ENCODE peak calls at places on chromosome 3, in eight cellular contexts. One of them, this sample, is unnamed.

GRCh38 chr3:43998374-43998840 is 243.3 kb upstream of the TOPAZ1 start:
- DNase-seq in stimulated activated CD8-positive, alpha-beta memory T cell treated with anti-CD3 and anti-CD28 coated beads, Interleukin-4, amount 100 ng/mL, for 48 hours: no peak
- DNase-seq in NAMALWA: no peak
- DNase-seq in astrocyte of the spinal cord: peak
- DNase-seq in fibroblast of lung: peak
- DNase-seq in activated CD4-positive, alpha-beta T cell treated with anti-CD3 and anti-CD28 coated beads, Interleukin-2, amount 10 ng/mL, durations not matched to agents 7 days and 5 days: no peak
- DNase-seq in OCI-M1: no peak
- DNase-seq in astrocyte: no peak
- DNase-seq in this sample: peak

GRCh38 chr3:196646736-196647216 is 7.3 kb downstream of the NRROS start:
- DNase-seq in stimulated activated CD8-positive, alpha-beta memory T cell treated with anti-CD3 and anti-CD28 coated beads, Interleukin-4, amount 100 ng/mL, for 48 hours: no peak
- DNase-seq in astrocyte: no peak
- DNase-seq in fibroblast of lung: no peak
- DNase-seq in OCI-M1: no peak
- DNase-seq in NAMALWA: no peak
- DNase-seq in activated CD4-positive, alpha-beta T cell treated with anti-CD3 and anti-CD28 coated beads, Interleukin-2, amount 10 ng/mL, durations not matched to agents 7 days and 5 days: no peak
- DNase-seq in astrocyte of the spinal cord: no peak
- DNase-seq in this sample: no peak

GRCh38 chr3:195388380-195388779 is 54.4 kb downstream of the ACAP2 start:
- DNase-seq in astrocyte of the spinal cord: no peak
- DNase-seq in OCI-M1: no peak
- DNase-seq in NAMALWA: no peak
- DNase-seq in fibroblast of lung: no peak
- DNase-seq in stimulated activated CD8-positive, alpha-beta memory T cell treated with anti-CD3 and anti-CD28 coated beads, Interleukin-4, amount 100 ng/mL, for 48 hours: no peak
- DNase-seq in astrocyte: no peak
- DNase-seq in activated CD4-positive, alpha-beta T cell treated with anti-CD3 and anti-CD28 coated beads, Interleukin-2, amount 10 ng/mL, durations not matched to agents 7 days and 5 days: no peak
- DNase-seq in this sample: no peak

GRCh38 chr3:47261301-47261700 is 21.3 kb downstream of the KIF9 start:
- DNase-seq in fibroblast of lung: no peak
- DNase-seq in OCI-M1: peak
- DNase-seq in activated CD4-positive, alpha-beta T cell treated with anti-CD3 and anti-CD28 coated beads, Interleukin-2, amount 10 ng/mL, durations not matched to agents 7 days and 5 days: no peak
- DNase-seq in stimulated activated CD8-positive, alpha-beta memory T cell treated with anti-CD3 and anti-CD28 coated beads, Interleukin-4, amount 100 ng/mL, for 48 hours: no peak
- DNase-seq in astrocyte of the spinal cord: no peak
- DNase-seq in astrocyte: no peak
- DNase-seq in NAMALWA: no peak
- DNase-seq in this sample: no peak

GRCh38 chr3:141427764-141428163 is 59.1 kb upstream of the RASA2 start:
- DNase-seq in astrocyte of the spinal cord: no peak
- DNase-seq in fibroblast of lung: no peak
- DNase-seq in OCI-M1: no peak
- DNase-seq in NAMALWA: no peak
- DNase-seq in astrocyte: no peak
- DNase-seq in stimulated activated CD8-positive, alpha-beta memory T cell treated with anti-CD3 and anti-CD28 coated beads, Interleukin-4, amount 100 ng/mL, for 48 hours: no peak
- DNase-seq in activated CD4-positive, alpha-beta T cell treated with anti-CD3 and anti-CD28 coated beads, Interleukin-2, amount 10 ng/mL, durations not matched to agents 7 days and 5 days: no peak
- DNase-seq in this sample: no peak

GRCh38 chr3:71511037-71511436 is 72.5 kb downstream of the FOXP1 start:
- DNase-seq in activated CD4-positive, alpha-beta T cell treated with anti-CD3 and anti-CD28 coated beads, Interleukin-2, amount 10 ng/mL, durations not matched to agents 7 days and 5 days: no peak
- DNase-seq in fibroblast of lung: peak
- DNase-seq in NAMALWA: no peak
- DNase-seq in astrocyte of the spinal cord: peak
- DNase-seq in stimulated activated CD8-positive, alpha-beta memory T cell treated with anti-CD3 and anti-CD28 coated beads, Interleukin-4, amount 100 ng/mL, for 48 hours: no peak
- DNase-seq in OCI-M1: peak
- DNase-seq in astrocyte: peak
- DNase-seq in this sample: no peak

GRCh38 chr3:49020335-49021212 is 1.3 kb upstream of the NDUFAF3 start:
- DNase-seq in astrocyte: no peak
- DNase-seq in activated CD4-positive, alpha-beta T cell treated with anti-CD3 and anti-CD28 coated beads, Interleukin-2, amount 10 ng/mL, durations not matched to agents 7 days and 5 days: peak
- DNase-seq in OCI-M1: peak
- DNase-seq in NAMALWA: peak
- DNase-seq in stimulated activated CD8-positive, alpha-beta memory T cell treated with anti-CD3 and anti-CD28 coated beads, Interleukin-4, amount 100 ng/mL, for 48 hours: no peak
- DNase-seq in astrocyte of the spinal cord: no peak
- DNase-seq in fibroblast of lung: no peak
- DNase-seq in this sample: peak

GRCh38 chr3:124535306-124535705 is 194.9 kb upstream of the UMPS start:
- DNase-seq in astrocyte of the spinal cord: no peak
- DNase-seq in activated CD4-positive, alpha-beta T cell treated with anti-CD3 and anti-CD28 coated beads, Interleukin-2, amount 10 ng/mL, durations not matched to agents 7 days and 5 days: no peak
- DNase-seq in stimulated activated CD8-positive, alpha-beta memory T cell treated with anti-CD3 and anti-CD28 coated beads, Interleukin-4, amount 100 ng/mL, for 48 hours: no peak
- DNase-seq in OCI-M1: no peak
- DNase-seq in fibroblast of lung: no peak
- DNase-seq in astrocyte: no peak
- DNase-seq in NAMALWA: no peak
- DNase-seq in this sample: peak

GRCh38 chr3:143535994-143536784 is 312.1 kb downstream of the SLC9A9 start:
- DNase-seq in fibroblast of lung: no peak
- DNase-seq in astrocyte of the spinal cord: peak
- DNase-seq in NAMALWA: peak
- DNase-seq in stimulated activated CD8-positive, alpha-beta memory T cell treated with anti-CD3 and anti-CD28 coated beads, Interleukin-4, amount 100 ng/mL, for 48 hours: no peak
- DNase-seq in OCI-M1: no peak
- DNase-seq in astrocyte: no peak
- DNase-seq in activated CD4-positive, alpha-beta T cell treated with anti-CD3 and anti-CD28 coated beads, Interleukin-2, amount 10 ng/mL, durations not matched to agents 7 days and 5 days: no peak
- DNase-seq in this sample: peak

GRCh38 chr3:31178467-31178866 is 284.0 kb upstream of the GADL1 start:
- DNase-seq in astrocyte: no peak
- DNase-seq in fibroblast of lung: no peak
- DNase-seq in activated CD4-positive, alpha-beta T cell treated with anti-CD3 and anti-CD28 coated beads, Interleukin-2, amount 10 ng/mL, durations not matched to agents 7 days and 5 days: no peak
- DNase-seq in OCI-M1: peak
- DNase-seq in stimulated activated CD8-positive, alpha-beta memory T cell treated with anti-CD3 and anti-CD28 coated beads, Interleukin-4, amount 100 ng/mL, for 48 hours: no peak
- DNase-seq in NAMALWA: no peak
- DNase-seq in astrocyte of the spinal cord: no peak
- DNase-seq in this sample: no peak

GRCh38 chr3:12907729-12908128 is 66.4 kb upstream of the RPL32 start:
- DNase-seq in stimulated activated CD8-positive, alpha-beta memory T cell treated with anti-CD3 and anti-CD28 coated beads, Interleukin-4, amount 100 ng/mL, for 48 hours: no peak
- DNase-seq in astrocyte: no peak
- DNase-seq in activated CD4-positive, alpha-beta T cell treated with anti-CD3 and anti-CD28 coated beads, Interleukin-2, amount 10 ng/mL, durations not matched to agents 7 days and 5 days: no peak
- DNase-seq in OCI-M1: no peak
- DNase-seq in fibroblast of lung: no peak
- DNase-seq in NAMALWA: no peak
- DNase-seq in astrocyte of the spinal cord: no peak
- DNase-seq in this sample: no peak

GRCh38 chr3:41198526-41198925 is 779 bp upstream of the CTNNB1 start:
- DNase-seq in NAMALWA: peak
- DNase-seq in OCI-M1: peak
- DNase-seq in stimulated activated CD8-positive, alpha-beta memory T cell treated with anti-CD3 and anti-CD28 coated beads, Interleukin-4, amount 100 ng/mL, for 48 hours: peak
- DNase-seq in fibroblast of lung: no peak
- DNase-seq in astrocyte of the spinal cord: peak
- DNase-seq in activated CD4-positive, alpha-beta T cell treated with anti-CD3 and anti-CD28 coated beads, Interleukin-2, amount 10 ng/mL, durations not matched to agents 7 days and 5 days: peak
- DNase-seq in astrocyte: peak
- DNase-seq in this sample: peak

GRCh38 chr3:107132674-107133073 is 244.6 kb upstream of the CCDC54 start:
- DNase-seq in NAMALWA: no peak
- DNase-seq in astrocyte: no peak
- DNase-seq in astrocyte of the spinal cord: no peak
- DNase-seq in activated CD4-positive, alpha-beta T cell treated with anti-CD3 and anti-CD28 coated beads, Interleukin-2, amount 10 ng/mL, durations not matched to agents 7 days and 5 days: no peak
- DNase-seq in stimulated activated CD8-positive, alpha-beta memory T cell treated with anti-CD3 and anti-CD28 coated beads, Interleukin-4, amount 100 ng/mL, for 48 hours: no peak
- DNase-seq in fibroblast of lung: no peak
- DNase-seq in OCI-M1: no peak
- DNase-seq in this sample: no peak

GRCh38 chr3:54822206-54822605 is 105.7 kb downstream of the LRTM1 start:
- DNase-seq in fibroblast of lung: peak
- DNase-seq in OCI-M1: no peak
- DNase-seq in NAMALWA: no peak
- DNase-seq in activated CD4-positive, alpha-beta T cell treated with anti-CD3 and anti-CD28 coated beads, Interleukin-2, amount 10 ng/mL, durations not matched to agents 7 days and 5 days: no peak
- DNase-seq in astrocyte of the spinal cord: peak
- DNase-seq in astrocyte: peak
- DNase-seq in stimulated activated CD8-positive, alpha-beta memory T cell treated with anti-CD3 and anti-CD28 coated beads, Interleukin-4, amount 100 ng/mL, for 48 hours: no peak
- DNase-seq in this sample: no peak

GRCh38 chr3:112770026-112770626 is 76.5 kb downstream of the CD200R1L start:
- DNase-seq in activated CD4-positive, alpha-beta T cell treated with anti-CD3 and anti-CD28 coated beads, Interleukin-2, amount 10 ng/mL, durations not matched to agents 7 days and 5 days: no peak
- DNase-seq in astrocyte of the spinal cord: peak
- DNase-seq in astrocyte: peak
- DNase-seq in NAMALWA: peak
- DNase-seq in stimulated activated CD8-positive, alpha-beta memory T cell treated with anti-CD3 and anti-CD28 coated beads, Interleukin-4, amount 100 ng/mL, for 48 hours: peak
- DNase-seq in OCI-M1: peak
- DNase-seq in fibroblast of lung: peak
- DNase-seq in this sample: peak

GRCh38 chr3:72282918-72283317 is 498.0 kb upstream of the PROK2 start:
- DNase-seq in astrocyte: no peak
- DNase-seq in astrocyte of the spinal cord: no peak
- DNase-seq in OCI-M1: peak
- DNase-seq in activated CD4-positive, alpha-beta T cell treated with anti-CD3 and anti-CD28 coated beads, Interleukin-2, amount 10 ng/mL, durations not matched to agents 7 days and 5 days: no peak
- DNase-seq in NAMALWA: no peak
- DNase-seq in fibroblast of lung: no peak
- DNase-seq in stimulated activated CD8-positive, alpha-beta memory T cell treated with anti-CD3 and anti-CD28 coated beads, Interleukin-4, amount 100 ng/mL, for 48 hours: no peak
- DNase-seq in this sample: no peak

GRCh38 chr3:180036678-180037455 is at the start of gene PEX5L:
- DNase-seq in stimulated activated CD8-positive, alpha-beta memory T cell treated with anti-CD3 and anti-CD28 coated beads, Interleukin-4, amount 100 ng/mL, for 48 hours: peak
- DNase-seq in OCI-M1: no peak
- DNase-seq in fibroblast of lung: peak
- DNase-seq in activated CD4-positive, alpha-beta T cell treated with anti-CD3 and anti-CD28 coated beads, Interleukin-2, amount 10 ng/mL, durations not matched to agents 7 days and 5 days: peak
- DNase-seq in astrocyte of the spinal cord: peak
- DNase-seq in NAMALWA: no peak
- DNase-seq in astrocyte: peak
- DNase-seq in this sample: peak

GRCh38 chr3:53232641-53233377 is 23.0 kb downstream of the TKT start:
- DNase-seq in NAMALWA: no peak
- DNase-seq in OCI-M1: no peak
- DNase-seq in fibroblast of lung: no peak
- DNase-seq in activated CD4-positive, alpha-beta T cell treated with anti-CD3 and anti-CD28 coated beads, Interleukin-2, amount 10 ng/mL, durations not matched to agents 7 days and 5 days: no peak
- DNase-seq in astrocyte of the spinal cord: no peak
- DNase-seq in stimulated activated CD8-positive, alpha-beta memory T cell treated with anti-CD3 and anti-CD28 coated beads, Interleukin-4, amount 100 ng/mL, for 48 hours: no peak
- DNase-seq in astrocyte: no peak
- DNase-seq in this sample: no peak

GRCh38 chr3:11436775-11437174 is 164.6 kb downstream of the ATG7 start:
- DNase-seq in stimulated activated CD8-positive, alpha-beta memory T cell treated with anti-CD3 and anti-CD28 coated beads, Interleukin-4, amount 100 ng/mL, for 48 hours: no peak
- DNase-seq in astrocyte of the spinal cord: no peak
- DNase-seq in OCI-M1: no peak
- DNase-seq in activated CD4-positive, alpha-beta T cell treated with anti-CD3 and anti-CD28 coated beads, Interleukin-2, amount 10 ng/mL, durations not matched to agents 7 days and 5 days: no peak
- DNase-seq in fibroblast of lung: no peak
- DNase-seq in NAMALWA: no peak
- DNase-seq in astrocyte: no peak
- DNase-seq in this sample: no peak

GRCh38 chr3:9340450-9341009 is 22.3 kb upstream of the THUMPD3 start:
- DNase-seq in astrocyte of the spinal cord: peak
- DNase-seq in stimulated activated CD8-positive, alpha-beta memory T cell treated with anti-CD3 and anti-CD28 coated beads, Interleukin-4, amount 100 ng/mL, for 48 hours: no peak
- DNase-seq in fibroblast of lung: peak
- DNase-seq in astrocyte: peak
- DNase-seq in activated CD4-positive, alpha-beta T cell treated with anti-CD3 and anti-CD28 coated beads, Interleukin-2, amount 10 ng/mL, durations not matched to agents 7 days and 5 days: no peak
- DNase-seq in NAMALWA: no peak
- DNase-seq in OCI-M1: no peak
- DNase-seq in this sample: no peak

GRCh38 chr3:125123906-125124305 is 68.1 kb upstream of the HEG1 start:
- DNase-seq in astrocyte: peak
- DNase-seq in astrocyte of the spinal cord: peak
- DNase-seq in activated CD4-positive, alpha-beta T cell treated with anti-CD3 and anti-CD28 coated beads, Interleukin-2, amount 10 ng/mL, durations not matched to agents 7 days and 5 days: no peak
- DNase-seq in NAMALWA: no peak
- DNase-seq in fibroblast of lung: no peak
- DNase-seq in OCI-M1: no peak
- DNase-seq in stimulated activated CD8-positive, alpha-beta memory T cell treated with anti-CD3 and anti-CD28 coated beads, Interleukin-4, amount 100 ng/mL, for 48 hours: peak
- DNase-seq in this sample: no peak

GRCh38 chr3:106862067-106862466 is 515.2 kb upstream of the CCDC54 start:
- DNase-seq in NAMALWA: no peak
- DNase-seq in fibroblast of lung: peak
- DNase-seq in activated CD4-positive, alpha-beta T cell treated with anti-CD3 and anti-CD28 coated beads, Interleukin-2, amount 10 ng/mL, durations not matched to agents 7 days and 5 days: no peak
- DNase-seq in OCI-M1: peak
- DNase-seq in astrocyte of the spinal cord: peak
- DNase-seq in astrocyte: peak
- DNase-seq in stimulated activated CD8-positive, alpha-beta memory T cell treated with anti-CD3 and anti-CD28 coated beads, Interleukin-4, amount 100 ng/mL, for 48 hours: no peak
- DNase-seq in this sample: no peak

GRCh38 chr3:19147905-19148767 is at the start of gene KCNH8:
- DNase-seq in astrocyte: no peak
- DNase-seq in OCI-M1: no peak
- DNase-seq in activated CD4-positive, alpha-beta T cell treated with anti-CD3 and anti-CD28 coated beads, Interleukin-2, amount 10 ng/mL, durations not matched to agents 7 days and 5 days: no peak
- DNase-seq in astrocyte of the spinal cord: no peak
- DNase-seq in stimulated activated CD8-positive, alpha-beta memory T cell treated with anti-CD3 and anti-CD28 coated beads, Interleukin-4, amount 100 ng/mL, for 48 hours: peak
- DNase-seq in fibroblast of lung: no peak
- DNase-seq in NAMALWA: no peak
- DNase-seq in this sample: no peak

GRCh38 chr3:111768571-111769100 is 90.4 kb upstream of the PHLDB2 start:
- DNase-seq in stimulated activated CD8-positive, alpha-beta memory T cell treated with anti-CD3 and anti-CD28 coated beads, Interleukin-4, amount 100 ng/mL, for 48 hours: no peak
- DNase-seq in astrocyte of the spinal cord: peak
- DNase-seq in NAMALWA: no peak
- DNase-seq in fibroblast of lung: peak
- DNase-seq in OCI-M1: no peak
- DNase-seq in astrocyte: peak
- DNase-seq in activated CD4-positive, alpha-beta T cell treated with anti-CD3 and anti-CD28 coated beads, Interleukin-2, amount 10 ng/mL, durations not matched to agents 7 days and 5 days: no peak
- DNase-seq in this sample: no peak

GRCh38 chr3:76044601-76045600 is 259.6 kb upstream of the ZNF717 start:
- DNase-seq in stimulated activated CD8-positive, alpha-beta memory T cell treated with anti-CD3 and anti-CD28 coated beads, Interleukin-4, amount 100 ng/mL, for 48 hours: peak
- DNase-seq in astrocyte of the spinal cord: peak
- DNase-seq in astrocyte: no peak
- DNase-seq in activated CD4-positive, alpha-beta T cell treated with anti-CD3 and anti-CD28 coated beads, Interleukin-2, amount 10 ng/mL, durations not matched to agents 7 days and 5 days: peak
- DNase-seq in OCI-M1: peak
- DNase-seq in fibroblast of lung: peak
- DNase-seq in NAMALWA: peak
- DNase-seq in this sample: peak

GRCh38 chr3:171157286-171157685 is 130.8 kb upstream of the SLC2A2 start:
- DNase-seq in OCI-M1: no peak
- DNase-seq in stimulated activated CD8-positive, alpha-beta memory T cell treated with anti-CD3 and anti-CD28 coated beads, Interleukin-4, amount 100 ng/mL, for 48 hours: no peak
- DNase-seq in astrocyte: no peak
- DNase-seq in activated CD4-positive, alpha-beta T cell treated with anti-CD3 and anti-CD28 coated beads, Interleukin-2, amount 10 ng/mL, durations not matched to agents 7 days and 5 days: no peak
- DNase-seq in NAMALWA: no peak
- DNase-seq in fibroblast of lung: peak
- DNase-seq in astrocyte of the spinal cord: no peak
- DNase-seq in this sample: no peak

GRCh38 chr3:159548675-159549335 is 439.8 kb upstream of the IL12A start:
- DNase-seq in OCI-M1: no peak
- DNase-seq in activated CD4-positive, alpha-beta T cell treated with anti-CD3 and anti-CD28 coated beads, Interleukin-2, amount 10 ng/mL, durations not matched to agents 7 days and 5 days: no peak
- DNase-seq in NAMALWA: no peak
- DNase-seq in fibroblast of lung: peak
- DNase-seq in astrocyte: peak
- DNase-seq in stimulated activated CD8-positive, alpha-beta memory T cell treated with anti-CD3 and anti-CD28 coated beads, Interleukin-4, amount 100 ng/mL, for 48 hours: no peak
- DNase-seq in astrocyte of the spinal cord: peak
- DNase-seq in this sample: no peak

GRCh38 chr3:38521391-38521987 is 25.3 kb downstream of the EXOG start:
- DNase-seq in activated CD4-positive, alpha-beta T cell treated with anti-CD3 and anti-CD28 coated beads, Interleukin-2, amount 10 ng/mL, durations not matched to agents 7 days and 5 days: peak
- DNase-seq in astrocyte of the spinal cord: peak
- DNase-seq in NAMALWA: peak
- DNase-seq in stimulated activated CD8-positive, alpha-beta memory T cell treated with anti-CD3 and anti-CD28 coated beads, Interleukin-4, amount 100 ng/mL, for 48 hours: peak
- DNase-seq in fibroblast of lung: peak
- DNase-seq in OCI-M1: peak
- DNase-seq in astrocyte: peak
- DNase-seq in this sample: peak

GRCh38 chr3:3023106-3023505 is 87.1 kb downstream of the IL5RA start:
- DNase-seq in fibroblast of lung: no peak
- DNase-seq in stimulated activated CD8-positive, alpha-beta memory T cell treated with anti-CD3 and anti-CD28 coated beads, Interleukin-4, amount 100 ng/mL, for 48 hours: no peak
- DNase-seq in astrocyte: no peak
- DNase-seq in NAMALWA: no peak
- DNase-seq in activated CD4-positive, alpha-beta T cell treated with anti-CD3 and anti-CD28 coated beads, Interleukin-2, amount 10 ng/mL, durations not matched to agents 7 days and 5 days: no peak
- DNase-seq in astrocyte of the spinal cord: no peak
- DNase-seq in OCI-M1: peak
- DNase-seq in this sample: no peak

GRCh38 chr3:17195192-17195611 is 310.4 kb downstream of the PLCL2 start:
- DNase-seq in activated CD4-positive, alpha-beta T cell treated with anti-CD3 and anti-CD28 coated beads, Interleukin-2, amount 10 ng/mL, durations not matched to agents 7 days and 5 days: no peak
- DNase-seq in OCI-M1: peak
- DNase-seq in astrocyte: peak
- DNase-seq in fibroblast of lung: peak
- DNase-seq in astrocyte of the spinal cord: peak
- DNase-seq in NAMALWA: peak
- DNase-seq in stimulated activated CD8-positive, alpha-beta memory T cell treated with anti-CD3 and anti-CD28 coated beads, Interleukin-4, amount 100 ng/mL, for 48 hours: peak
- DNase-seq in this sample: peak

GRCh38 chr3:124266517-124266916 is 274.6 kb upstream of the ROPN1 start:
- DNase-seq in OCI-M1: no peak
- DNase-seq in NAMALWA: no peak
- DNase-seq in activated CD4-positive, alpha-beta T cell treated with anti-CD3 and anti-CD28 coated beads, Interleukin-2, amount 10 ng/mL, durations not matched to agents 7 days and 5 days: no peak
- DNase-seq in stimulated activated CD8-positive, alpha-beta memory T cell treated with anti-CD3 and anti-CD28 coated beads, Interleukin-4, amount 100 ng/mL, for 48 hours: no peak
- DNase-seq in fibroblast of lung: peak
- DNase-seq in astrocyte: no peak
- DNase-seq in astrocyte of the spinal cord: no peak
- DNase-seq in this sample: no peak